ENCODE peak calls at places on chromosomes 3 and 15, in ten cellular contexts. J, G, E, I, O, A, R, L, K and Q are unnamed samples.

GRCh38 chr3:54557538-54558419 is 370.1 kb downstream of the LRTM1 start:
- DNase-seq in J (no peak), G (no peak), E (no peak), I (no peak), O (no peak), A (peak; percentile 48), R (no peak), L (no peak), K (no peak), Q (no peak)

GRCh38 chr3:175941352-175941751 is 1082.2 kb downstream of the NAALADL2 start:
- DNase-seq in J (no peak), G (no peak), E (no peak), I (no peak), O (no peak), A (no peak), R (no peak), L (no peak), K (peak; percentile 11), Q (no peak)

GRCh38 chr3:4398120-4398740 is 68.8 kb downstream of the SUMF1 start:
- DNase-seq in J (no peak), G (no peak), E (no peak), I (no peak), O (no peak), A (no peak), R (no peak), L (no peak), K (peak; percentile 44), Q (no peak)

GRCh38 chr15:79115971-79116370 is 25.4 kb upstream of the RASGRF1 start:
- DNase-seq in J (no peak), G (no peak), E (no peak), I (no peak), O (no peak), A (no peak), R (no peak), L (no peak), K (no peak), Q (no peak)

GRCh38 chr15:19987389-19988048 is 554.1 kb downstream of the GOLGA6L6 start:
- DNase-seq in J (no peak), G (no peak), E (no peak), I (no peak), O (no peak), A (no peak), R (no peak), L (no peak), K (no peak), Q (no peak)

GRCh38 chr15:36126194-36126593 is 453.2 kb upstream of the CDIN1 start:
- DNase-seq in J (no peak), G (no peak), E (no peak), I (no peak), O (no peak), A (no peak), R (no peak), L (no peak), K (no peak), Q (no peak)

GRCh38 chr15:44812029-44812517 is 75.7 kb downstream of the TRIM69 start:
- DNase-seq in J (no peak), G (peak; percentile 31), E (no peak), I (no peak), O (no peak), A (no peak), R (no peak), L (no peak), K (no peak), Q (no peak)

GRCh38 chr15:79101866-79102581 is 11.4 kb upstream of the RASGRF1 start:
- DNase-seq in J (no peak), G (no peak), E (peak; percentile 3), I (no peak), O (peak; percentile 7), A (peak; percentile 12), R (no peak), L (peak; percentile 7), K (no peak), Q (no peak)

GRCh38 chr15:92421980-92422379 is 28.3 kb downstream of the ST8SIA2 start:
- DNase-seq in J (no peak), G (no peak), E (no peak), I (no peak), O (peak; percentile 14), A (no peak), R (no peak), L (no peak), K (peak; percentile 1), Q (no peak)

GRCh38 chr15:92394327-92395175 is 870 bp downstream of the ST8SIA2 start:
- DNase-seq in J (no peak), G (no peak), E (no peak), I (no peak), O (no peak), A (no peak), R (no peak), L (no peak), K (no peak), Q (no peak)

GRCh38 chr3:5022966-5023776 is 43.9 kb downstream of the BHLHE40 start:
- DNase-seq in J (peak; percentile 93), G (peak; percentile 54), E (peak; percentile 97), I (peak; percentile 77), O (peak; percentile 100), A (no peak), R (peak; percentile 83), L (no peak), K (peak; percentile 94), Q (peak; percentile 66)

GRCh38 chr3:30510596-30510995 is 95.8 kb upstream of the TGFBR2 start:
- DNase-seq in J (no peak), G (no peak), E (no peak), I (no peak), O (peak; percentile 55), A (no peak), R (no peak), L (no peak), K (peak; percentile 41), Q (no peak)

GRCh38 chr3:111618945-111619344 is 23.8 kb upstream of the ZBED2 start:
- DNase-seq in J (no peak), G (no peak), E (no peak), I (no peak), O (no peak), A (no peak), R (no peak), L (no peak), K (no peak), Q (no peak)

GRCh38 chr3:111617406-111617805 is 22.3 kb upstream of the ZBED2 start:
- DNase-seq in J (no peak), G (no peak), E (no peak), I (no peak), O (no peak), A (no peak), R (no peak), L (no peak), K (no peak), Q (no peak)

GRCh38 chr3:111617912-111618601 is 22.9 kb upstream of the ZBED2 start:
- DNase-seq in J (no peak), G (peak; percentile 21), E (no peak), I (no peak), O (peak; percentile 44), A (no peak), R (no peak), L (no peak), K (no peak), Q (no peak)

GRCh38 chr3:111619833-111620232 is 24.7 kb upstream of the ZBED2 start:
- DNase-seq in J (no peak), G (no peak), E (no peak), I (no peak), O (peak; percentile 21), A (no peak), R (no peak), L (no peak), K (no peak), Q (no peak)

DNA sequence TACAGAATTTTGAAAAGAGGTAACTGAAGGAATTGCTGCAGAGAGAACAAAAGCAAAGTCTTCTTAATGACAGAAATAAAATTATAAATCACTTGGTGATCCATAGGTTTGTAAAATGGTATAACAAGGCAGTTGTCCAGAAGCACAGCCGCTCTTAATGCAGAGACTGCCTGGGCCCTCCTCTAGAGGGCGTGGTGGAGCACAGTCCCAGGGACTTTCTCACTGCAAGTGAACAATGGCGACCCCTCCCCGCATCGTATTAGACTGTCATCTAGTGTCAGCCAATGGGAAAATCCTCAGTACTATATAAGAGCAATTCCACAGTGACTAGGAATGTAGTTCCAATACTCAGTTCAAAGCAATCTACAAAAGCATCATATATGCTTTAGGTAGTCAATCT is 26.4 kb upstream of the ZBED2 start:
- DNase-seq in J (no peak), G (no peak), E (peak; percentile 45), I (no peak), O (no peak), A (no peak), R (no peak), L (no peak), K (peak; percentile 8), Q (no peak)
- TF ChIP-seq CTCF in J (peak; percentile 41), G (no peak), E (peak; percentile 80), I (no peak), O (peak; percentile 14), A (no peak), R (no peak), L (no peak), K (peak; percentile 26), Q (no peak)

DNA sequence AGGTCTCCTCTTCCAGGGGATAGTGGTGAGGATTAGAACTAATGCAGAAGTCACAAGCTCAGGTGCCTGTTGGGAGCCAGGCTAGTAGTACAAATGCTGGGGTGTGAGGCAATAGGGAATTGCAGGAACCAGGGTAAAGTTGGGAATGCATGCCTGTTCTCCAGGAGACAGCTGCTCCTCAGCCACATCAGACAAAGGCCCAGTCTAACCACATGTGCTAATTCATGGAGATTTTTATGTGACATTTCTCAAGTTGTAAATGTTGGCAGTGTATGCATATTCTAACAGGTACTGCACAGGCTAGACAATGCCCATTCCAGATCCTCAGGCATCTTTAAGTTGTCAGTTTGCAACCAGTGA is 84.8 kb downstream of the EEFSEC start:
- DNase-seq in J (no peak), G (no peak), E (no peak), I (no peak), O (no peak), A (peak; percentile 39), R (no peak), L (no peak), K (no peak), Q (no peak)
- TF ChIP-seq POLR2A in J (no peak), G (no peak), E (no peak), I (no peak), O (no peak), A (no peak), R (no peak), L (no peak), K (no peak), Q (no peak)

GRCh38 chr3:108053025-108053424 is 37.8 kb downstream of the CD47 start:
- DNase-seq in J (no peak), G (peak; percentile 30), E (no peak), I (no peak), O (no peak), A (no peak), R (no peak), L (peak; percentile 80), K (no peak), Q (no peak)
- H3K4me3 ChIP-seq in J (no peak overlapping the region), G (no peak overlapping the region), E (no peak overlapping the region), I (no peak overlapping the region), O (no peak overlapping the region), A (no peak overlapping the region), R (no peak overlapping the region), L (no peak overlapping the region), K (no peak overlapping the region), Q (no peak overlapping the region)

DNA sequence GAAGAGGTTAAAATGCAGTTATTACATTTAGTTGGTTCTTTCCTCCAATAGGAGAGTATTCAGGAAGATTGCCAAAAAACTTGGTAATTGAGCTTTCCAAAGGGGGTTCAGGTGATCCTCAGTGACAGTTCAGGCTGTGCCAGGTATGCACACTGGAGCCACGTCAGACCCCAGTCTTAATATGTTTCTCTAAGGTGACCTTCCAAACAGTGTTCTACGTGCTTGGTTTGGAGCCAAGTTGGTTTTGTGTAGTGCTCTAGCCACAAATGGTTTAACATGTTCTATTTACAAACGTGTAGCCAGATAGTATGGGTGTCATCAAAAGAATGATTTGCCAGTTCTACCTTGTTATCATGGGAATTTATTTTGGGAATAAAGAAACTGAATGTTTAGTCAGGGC is 21.0 kb downstream of the CTDSPL start:
- DNase-seq in J (no peak), G (no peak), E (no peak), I (no peak), O (no peak), A (no peak), R (no peak), L (no peak), K (no peak), Q (no peak)
- TF ChIP-seq CTCF in J (no peak), G (no peak), E (no peak), I (no peak), O (no peak), A (no peak), R (no peak), L (no peak), K (no peak), Q (no peak)